ENCODE peak calls at places on chromosomes 4 and X, in ten cellular contexts. G is colonic mucosa, E is HL-60, W is gastrocnemius medialis, Y is psoas muscle, A is uterus, L is PC-3, D is esophagus muscularis mucosa, N is neuronal stem cell, U is tibial nerve. B is an unnamed sample.

GRCh38 chr4:76687730-76688441 is 210.1 kb downstream of the SOWAHB start:
- DNase-seq in E (no peak), W (no peak), D (no peak), N (no peak), L (peak; percentile 19), A (no peak), Y (no peak), G (no peak), U (no peak), B (peak; percentile 70)

GRCh38 chr4:184536070-184536880 is 61.9 kb upstream of the IRF2 start:
- DNase-seq in E (no peak), A (no peak), D (peak; percentile 68), Y (no peak), W (no peak), G (peak; percentile 29), U (no peak), N (no peak), L (peak; percentile 4), B (no peak)

GRCh38 chr4:36351082-36351666 is 69.8 kb downstream of the DTHD1 start:
- DNase-seq in D (no peak), E (no peak), L (peak; percentile 68), Y (peak; percentile 39), G (peak; percentile 65), A (no peak), U (peak; percentile 81), W (no peak), N (peak; percentile 48), B (peak; percentile 50)

GRCh38 chr4:78162821-78163220 is 105.7 kb downstream of the FRAS1 start:
- DNase-seq in L (no peak), Y (no peak), U (no peak), E (no peak), W (no peak), A (no peak), D (no peak), N (no peak), G (no peak), B (no peak)

GRCh38 chrX:151019837-151020236 is 36.7 kb downstream of the HMGB3 start:
- DNase-seq in D (no peak), N (no peak), G (no peak), Y (no peak), L (peak; percentile 13), E (no peak), W (no peak), U (no peak), A (no peak), B (no peak)

GRCh38 chr4:111755571-111755970 is 389.7 kb upstream of the FAM241A start:
- DNase-seq in G (no peak), U (no peak), D (no peak), Y (no peak), A (no peak), N (no peak), L (no peak), E (no peak), W (no peak), B (peak; percentile 91)

GRCh38 chr4:185833055-185833598 is 21.1 kb upstream of the SORBS2 start:
- DNase-seq in L (no peak), Y (no peak), G (no peak), E (no peak), N (no peak), D (peak; percentile 10), W (no peak), A (no peak), U (no peak), B (no peak)

GRCh38 chrX:118498351-118498750 is 2.7 kb downstream of the DOCK11 start:
- DNase-seq in G (no peak), E (no peak), W (no peak), A (no peak), N (no peak), U (no peak), D (no peak), Y (no peak), L (no peak), B (no peak)

GRCh38 chr4:148355442-148356123 is 86.6 kb downstream of the NR3C2 start:
- DNase-seq in D (no peak), A (no peak), N (no peak), E (no peak), Y (no peak), G (no peak), W (no peak), L (no peak), U (no peak), B (no peak)

GRCh38 chrX:97211070-97211469 is 327.4 kb downstream of the RPA4 start:
- DNase-seq in L (peak; percentile 13), Y (no peak), D (no peak), N (no peak), G (no peak), A (no peak), E (no peak), U (no peak), W (no peak), B (no peak)

GRCh38 chrX:68332156-68332823 is 101.0 kb downstream of the OPHN1 start:
- DNase-seq in Y (no peak), U (peak; percentile 4), D (no peak), G (no peak), E (no peak), N (no peak), W (no peak), L (no peak), A (no peak), B (no peak)

GRCh38 chr4:41661447-41662076 is 87.0 kb downstream of the PHOX2B start:
- DNase-seq in L (peak; percentile 67), W (peak; percentile 6), N (peak; percentile 48), D (peak; percentile 86), A (peak; percentile 42), E (peak; percentile 8), G (peak; percentile 65), Y (peak; percentile 50), U (peak; percentile 75), B (peak; percentile 50)

GRCh38 chr4:110609044-110609750 is 13.7 kb downstream of the PITX2 start:
- DNase-seq in A (no peak), E (no peak), W (no peak), Y (no peak), L (peak; percentile 24), U (no peak), N (no peak), G (no peak), D (no peak), B (no peak)

GRCh38 chrX:6813836-6814370 is 279.0 kb upstream of the VCX3A start:
- DNase-seq in L (no peak), G (no peak), A (no peak), Y (no peak), D (no peak), W (no peak), E (no peak), N (peak; percentile 2), U (no peak), B (no peak)

DNA sequence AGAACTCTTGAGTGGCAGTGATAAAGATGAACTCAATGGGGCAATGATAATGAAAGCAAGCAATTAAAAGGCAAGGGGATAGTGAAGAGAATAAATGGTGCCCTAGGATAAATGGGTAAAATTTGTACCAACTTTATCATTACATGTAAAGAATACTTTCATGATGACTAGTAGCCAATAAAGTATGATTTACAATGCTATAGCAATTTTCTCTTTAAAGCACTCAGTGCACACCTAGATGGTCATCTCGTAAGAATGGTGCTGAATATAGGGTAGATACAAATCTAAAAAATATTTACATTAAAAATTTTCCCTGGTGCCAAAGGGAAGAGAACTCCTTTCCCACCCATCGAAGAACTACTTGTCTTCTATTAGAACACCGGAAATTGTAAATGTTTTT is 651.4 kb downstream of the STPG2 start:
- DNase-seq in L (peak; percentile 66), U (no peak), D (no peak), G (no peak), A (no peak), Y (no peak), E (no peak), W (no peak), N (no peak), B (no peak)
- H3K4me3 ChIP-seq in L (no peak overlapping the region), U (no peak overlapping the region), D (no peak overlapping the region), G (no peak overlapping the region), A (no peak overlapping the region), Y (no peak overlapping the region), E (no peak overlapping the region), W (no peak overlapping the region), N (no peak overlapping the region), B (no peak overlapping the region)

GRCh38 chr4:143352052-143352451 is 15.4 kb downstream of the GAB1 start:
- DNase-seq in Y (no peak), N (no peak), L (peak; percentile 86), U (no peak), E (no peak), W (no peak), D (no peak), A (no peak), G (peak; percentile 65), B (no peak)
- H3K27ac ChIP-seq in Y (peak overlapping the region; percentile 53), N (no peak overlapping the region), L (peak overlapping the region; percentile 55), U (no peak overlapping the region), E (no peak overlapping the region), W (peak overlapping the region; percentile 53), D (peak overlapping the region; percentile 60), A (peak overlapping the region; percentile 70), G (peak overlapping the region; percentile 84), B (no peak overlapping the region)

GRCh38 chrX:65689377-65689776 is 21.9 kb downstream of the MSN start:
- DNase-seq in Y (no peak), U (no peak), L (peak; percentile 55), W (no peak), G (no peak), D (no peak), N (no peak), E (no peak), A (no peak), B (no peak)
- H3K4me3 ChIP-seq in Y (no peak overlapping the region), U (no peak overlapping the region), L (no peak overlapping the region), W (no peak overlapping the region), G (no peak overlapping the region), D (no peak overlapping the region), N (no peak overlapping the region), E (no peak overlapping the region), A (no peak overlapping the region), B (no peak overlapping the region)

GRCh38 chr4:168840988-168841681 is 168.9 kb downstream of the CBR4 start:
- DNase-seq in N (no peak), E (no peak), Y (no peak), D (no peak), L (no peak), A (no peak), G (no peak), U (no peak), W (no peak), B (no peak)

GRCh38 chr4:168841682-168842019 is 168.4 kb downstream of the CBR4 start:
- DNase-seq in N (no peak), E (no peak), U (no peak), A (no peak), D (no peak), G (no peak), L (no peak), W (no peak), Y (no peak), B (no peak)

GRCh38 chr4:168843635-168844034 is 166.4 kb downstream of the CBR4 start:
- DNase-seq in E (no peak), D (no peak), N (no peak), L (no peak), A (no peak), W (no peak), G (no peak), U (no peak), Y (no peak), B (no peak)

GRCh38 chr4:168840386-168840763 is 169.7 kb downstream of the CBR4 start:
- DNase-seq in Y (no peak), E (no peak), L (no peak), U (no peak), W (no peak), N (no peak), G (no peak), A (no peak), D (no peak), B (no peak)

DNA sequence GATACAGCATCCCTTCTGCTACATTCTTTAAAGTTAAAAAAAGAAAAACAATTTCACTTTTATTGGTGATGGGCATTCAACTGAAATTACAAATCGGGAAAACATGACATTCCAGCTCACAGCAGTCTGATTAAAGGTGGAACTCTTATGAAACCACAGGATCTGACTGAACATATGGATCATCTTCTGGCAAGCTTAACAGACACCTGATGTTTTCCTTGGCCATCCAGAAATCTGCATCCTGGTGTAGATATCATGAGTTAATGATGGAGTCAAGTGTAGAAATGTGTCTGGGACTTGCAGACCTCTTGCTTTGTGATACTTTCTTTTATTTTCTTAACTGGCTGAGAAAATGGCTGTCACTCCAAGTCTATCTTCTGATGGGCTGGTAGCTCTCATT is 167.9 kb downstream of the CBR4 start:
- DNase-seq in D (no peak), A (no peak), Y (no peak), U (no peak), W (no peak), E (no peak), G (no peak), N (no peak), L (no peak), B (no peak)
- H3K27ac ChIP-seq in D (peak overlapping the region; percentile 99), A (peak overlapping the region; percentile 98), Y (no peak overlapping the region), U (peak overlapping the region; percentile 13), W (peak overlapping the region; percentile 87), E (no peak overlapping the region), G (no peak overlapping the region), N (no peak overlapping the region), L (no peak overlapping the region), B (no peak overlapping the region)

B was measured in WERI-Rb-1.